ENCODE peak calls at places on chromosomes 16 and 17, in nine cellular contexts. F, P, N, A, Q, H, W, D and B are unnamed samples.
A peak's percentile ranks its signal among the peaks of the same experiment; 100 is the strongest.

GRCh38 chr16:88956546-88957455 is 20.2 kb downstream of the CBFA2T3 start:
- DNase-seq in W (no peak), F (no peak), H (no peak), Q (no peak), P (no peak), D (no peak), N (no peak), A (no peak), B (peak; percentile 26)

GRCh38 chr16:72105978-72106377 is 12.3 kb downstream of the DHX38 start:
- DNase-seq in D (no peak), H (no peak), F (no peak), N (no peak), Q (no peak), W (no peak), P (no peak), A (no peak), B (no peak)

GRCh38 chr17:35315283-35315682 is 58.1 kb downstream of the SLFN11 start:
- DNase-seq in N (peak; percentile 51), W (no peak), A (no peak), H (no peak), Q (no peak), F (no peak), D (peak; percentile 82), P (no peak), B (peak; percentile 80)

GRCh38 chr16:22868859-22869258 is 54.9 kb downstream of the HS3ST2 start:
- DNase-seq in W (no peak), P (no peak), N (no peak), Q (no peak), A (no peak), D (no peak), H (no peak), F (no peak), B (no peak)

GRCh38 chr16:11857161-11857560 is 5.8 kb upstream of the RSL1D1 start:
- DNase-seq in F (no peak), W (no peak), N (no peak), P (no peak), D (peak; percentile 23), Q (no peak), A (no peak), H (no peak), B (peak; percentile 29)

GRCh38 chr16:72093448-72094265 is at the start of the genes DHX38 and TXNL4B:
- DNase-seq in W (peak; percentile 95), P (peak; percentile 97), H (peak; percentile 78), Q (peak; percentile 96), D (peak; percentile 98), F (peak; percentile 86), A (peak; percentile 94), N (peak; percentile 99), B (peak; percentile 99)

GRCh38 chr17:79033046-79033616 is 9.2 kb downstream of the C1QTNF1 start:
- DNase-seq in P (no peak), A (peak; percentile 32), Q (no peak), F (no peak), D (no peak), H (no peak), W (no peak), N (no peak), B (no peak)

GRCh38 chr17:5002121-5002788 is 4.5 kb downstream of the KIF1C start:
- DNase-seq in F (no peak), D (no peak), W (no peak), H (no peak), Q (no peak), P (no peak), A (no peak), N (no peak), B (no peak)

GRCh38 chr17:55588858-55589257 is 77.6 kb upstream of the SMIM36 start:
- DNase-seq in P (no peak), H (no peak), W (no peak), A (no peak), Q (no peak), F (no peak), D (no peak), N (no peak), B (peak; percentile 52)

GRCh38 chr16:29710227-29711219 is 31.5 kb downstream of the QPRT start:
- DNase-seq in N (peak; percentile 34), A (no peak), Q (peak; percentile 66), W (no peak), D (peak; percentile 39), H (no peak), P (peak; percentile 14), F (no peak), B (peak; percentile 68)

GRCh38 chr16:29990033-29990432 is 5.4 kb downstream of the HIRIP3 start:
- DNase-seq in W (peak; percentile 44), Q (no peak), D (no peak), A (no peak), H (no peak), F (no peak), P (no peak), N (no peak), B (no peak)

GRCh38 chr17:44323359-44324091 is 1.1 kb downstream of the SLC25A39 start:
- DNase-seq in Q (no peak), A (no peak), N (no peak), P (no peak), H (no peak), W (peak; percentile 38), F (no peak), D (no peak), B (no peak)

GRCh38 chr16:7614022-7614795 is 281.6 kb downstream of the RBFOX1 start:
- DNase-seq in H (no peak), F (no peak), N (no peak), D (no peak), W (no peak), P (no peak), Q (no peak), A (no peak), B (no peak)

GRCh38 chr16:606656-607307 is 16.9 kb downstream of the RAB40C start:
- DNase-seq in A (no peak), H (no peak), F (no peak), N (no peak), W (no peak), Q (no peak), P (no peak), D (no peak), B (no peak)

GRCh38 chr16:19238386-19238785 is 47.1 kb upstream of the CLEC19A start:
- DNase-seq in P (no peak), D (no peak), A (no peak), W (no peak), Q (no peak), F (no peak), N (no peak), H (no peak), B (no peak)

GRCh38 chr17:31256936-31257335 is 40.1 kb downstream of the OMG start:
- DNase-seq in Q (no peak), A (no peak), H (no peak), P (no peak), F (no peak), D (no peak), W (no peak), N (no peak), B (no peak)

GRCh38 chr17:73071387-73071999 is 21.0 kb downstream of the SLC39A11 start:
- DNase-seq in N (no peak), P (no peak), Q (no peak), A (no peak), W (no peak), F (no peak), H (no peak), D (no peak), B (peak; percentile 15)

GRCh38 chr16:10121496-10121895 is 60.7 kb downstream of the GRIN2A start:
- DNase-seq in D (peak; percentile 50), F (no peak), H (no peak), W (no peak), P (no peak), Q (no peak), A (no peak), N (peak; percentile 49), B (peak; percentile 89)

GRCh38 chr16:85816159-85816558 is 16.7 kb downstream of the COX4I1 start:
- DNase-seq in D (no peak), N (no peak), W (no peak), A (no peak), P (peak; percentile 37), H (no peak), Q (no peak), F (no peak), B (no peak)

GRCh38 chr17:77497578-77497934 is 356.8 kb downstream of the SEC14L1 start:
- DNase-seq in A (peak; percentile 53), P (peak; percentile 45), H (no peak), Q (no peak), F (peak; percentile 33), N (no peak), D (no peak), W (peak; percentile 4), B (no peak)

GRCh38 chr17:2551928-2552327 is 40.2 kb upstream of the METTL16 start:
- DNase-seq in A (no peak), N (no peak), D (no peak), W (no peak), H (no peak), P (no peak), F (no peak), Q (no peak), B (no peak)

GRCh38 chr16:54921229-54921824 is 9.3 kb upstream of the IRX5 start:
- DNase-seq in A (no peak), D (peak; percentile 46), N (no peak), H (no peak), P (no peak), W (no peak), F (no peak), Q (no peak), B (peak; percentile 42)

GRCh38 chr17:28928061-28928460 is 23.3 kb downstream of the PHF12 start:
- DNase-seq in A (no peak), W (no peak), N (no peak), Q (no peak), P (no peak), H (no peak), F (no peak), D (no peak), B (peak; percentile 45)

GRCh38 chr17:40556198-40556661 is 9.0 kb downstream of the CCR7 start:
- DNase-seq in D (no peak), F (no peak), P (no peak), N (no peak), H (no peak), W (no peak), A (peak; percentile 14), Q (peak; percentile 10), B (no peak)

GRCh38 chr17:29617481-29618271 is 5.0 kb downstream of the CORO6 start:
- DNase-seq in N (no peak), Q (peak; percentile 89), A (peak; percentile 89), D (no peak), W (peak; percentile 89), H (peak; percentile 73), P (peak; percentile 90), F (peak; percentile 92), B (no peak)

GRCh38 chr17:77476006-77476405 is 335.2 kb downstream of the SEC14L1 start:
- DNase-seq in D (no peak), N (no peak), W (no peak), Q (no peak), A (peak; percentile 63), P (no peak), H (no peak), F (no peak), B (no peak)

GRCh38 chr16:77169650-77170236 is 21.2 kb upstream of the MON1B start:
- DNase-seq in H (no peak), N (no peak), A (no peak), Q (peak; percentile 70), F (no peak), D (peak; percentile 1), P (no peak), W (peak; percentile 23), B (peak; percentile 29)

GRCh38 chr17:63460018-63460417 is 13.9 kb upstream of the CYB561 start:
- DNase-seq in D (no peak), H (no peak), W (no peak), P (no peak), N (no peak), A (no peak), F (no peak), Q (no peak), B (no peak)

GRCh38 chr16:22353188-22353919 is 21.1 kb downstream of the CDR2 start:
- DNase-seq in P (no peak), D (peak; percentile 62), A (no peak), W (peak; percentile 32), N (no peak), Q (no peak), F (no peak), H (no peak), B (peak; percentile 79)